ENCODE peak calls at places on chromosomes 13 and 19, in ten cellular contexts. V, L, B, J, M, N, U, O, I and A are unnamed samples.

GRCh38 chr13:21240586-21240985 is 64.1 kb downstream of the MRPL57 start:
- DNase-seq in V (no peak), L (no peak), B (peak), J (no peak), M (no peak), N (no peak), U (peak), O (peak), I (no peak), A (no peak)

GRCh38 chr19:12065100-12065538 is 588 bp downstream of the ZNF844 start:
- DNase-seq in V (peak), L (no peak), B (no peak), J (no peak), M (no peak), N (peak), U (peak), O (no peak), I (no peak), A (no peak)

GRCh38 chr19:1015782-1016646 is 4.9 kb downstream of the TMEM259 start:
- DNase-seq in V (no peak), L (no peak), B (no peak), J (no peak), M (no peak), N (no peak), U (no peak), O (no peak), I (no peak), A (no peak)

GRCh38 chr13:86006317-86006716 is 207.1 kb upstream of the SLITRK6 start:
- DNase-seq in V (no peak), L (no peak), B (no peak), J (no peak), M (no peak), N (no peak), U (no peak), O (no peak), I (no peak), A (no peak)

GRCh38 chr19:34806976-34807860 is 34.2 kb upstream of the ZNF599 start:
- DNase-seq in V (no peak), L (no peak), B (peak), J (no peak), M (no peak), N (no peak), U (no peak), O (no peak), I (no peak), A (no peak)

GRCh38 chr13:20492641-20493040 is 33.0 kb downstream of the CRYL1 start:
- DNase-seq in V (peak), L (no peak), B (peak), J (peak), M (peak), N (no peak), U (peak), O (no peak), I (no peak), A (peak)

GRCh38 chr13:112451512-112452379 is 75.6 kb downstream of the SPACA7 start:
- DNase-seq in V (no peak), L (no peak), B (no peak), J (no peak), M (no peak), N (no peak), U (no peak), O (no peak), I (no peak), A (no peak)

GRCh38 chr13:51910508-51910907 is 48.7 kb downstream of the CCDC70 start:
- DNase-seq in V (no peak), L (no peak), B (no peak), J (no peak), M (no peak), N (no peak), U (no peak), O (no peak), I (no peak), A (no peak)